ENCODE peak calls at places on chromosomes 4 and X, in five cellular contexts. One of them, this sample, is unnamed. For H3K4me1, the result is how much of the 10 kb centered on the place peaks cover.

GRCh38 chrX:88560673-88561330 is 186.2 kb upstream of the CPXCR1 start:
- DNase-seq in mammary epithelial cell: no peak
- DNase-seq in upper lobe of right lung: no peak
- DNase-seq in upper lobe of left lung: no peak
- DNase-seq in breast epithelium: no peak
- DNase-seq in this sample: no peak

GRCh38 chr4:158581161-158581560 is 59.5 kb downstream of the RXFP1 start:
- DNase-seq in breast epithelium: no peak
- DNase-seq in upper lobe of left lung: no peak
- DNase-seq in upper lobe of right lung: no peak
- DNase-seq in mammary epithelial cell: peak
- DNase-seq in this sample: no peak

GRCh38 chr4:167774646-167775045 is 317.7 kb upstream of the ANXA10 start:
- DNase-seq in upper lobe of right lung: no peak
- DNase-seq in breast epithelium: no peak
- DNase-seq in mammary epithelial cell: no peak
- DNase-seq in upper lobe of left lung: no peak
- DNase-seq in this sample: no peak

GRCh38 chr4:75924309-75924708 is 16.5 kb downstream of the NAAA start:
- DNase-seq in mammary epithelial cell: no peak
- DNase-seq in breast epithelium: no peak
- DNase-seq in upper lobe of left lung: no peak
- DNase-seq in upper lobe of right lung: no peak
- DNase-seq in this sample: no peak

GRCh38 chr4:98055800-98056501 is 87.3 kb downstream of the STPG2 start:
- DNase-seq in mammary epithelial cell: peak
- DNase-seq in upper lobe of right lung: no peak
- DNase-seq in breast epithelium: no peak
- DNase-seq in upper lobe of left lung: peak
- DNase-seq in this sample: no peak

GRCh38 chr4:158793021-158793420 is 24.2 kb downstream of the FNIP2 start:
- DNase-seq in upper lobe of left lung: no peak
- DNase-seq in upper lobe of right lung: no peak
- DNase-seq in mammary epithelial cell: peak
- DNase-seq in breast epithelium: no peak
- DNase-seq in this sample: no peak

GRCh38 chr4:62640296-62640695 is 1440.2 kb downstream of the ADGRL3 start:
- DNase-seq in upper lobe of right lung: no peak
- DNase-seq in mammary epithelial cell: no peak
- DNase-seq in upper lobe of left lung: no peak
- DNase-seq in breast epithelium: no peak
- DNase-seq in this sample: no peak

GRCh38 chr4:39085891-39086290 is 23.9 kb downstream of the KLHL5 start:
- DNase-seq in upper lobe of right lung: no peak
- DNase-seq in breast epithelium: peak
- DNase-seq in mammary epithelial cell: peak
- DNase-seq in upper lobe of left lung: no peak
- DNase-seq in this sample: no peak

GRCh38 chr4:99723555-99724450 is 66.2 kb upstream of the C4orf54 start:
- DNase-seq in upper lobe of right lung: peak
- DNase-seq in mammary epithelial cell: peak
- DNase-seq in breast epithelium: no peak
- DNase-seq in upper lobe of left lung: no peak
- DNase-seq in this sample: no peak

GRCh38 chr4:15651682-15652081 is 3.5 kb downstream of the FBXL5 start:
- DNase-seq in upper lobe of left lung: no peak
- DNase-seq in mammary epithelial cell: no peak
- DNase-seq in breast epithelium: no peak
- DNase-seq in upper lobe of right lung: no peak
- DNase-seq in this sample: no peak

GRCh38 chr4:140152760-140153418 is 1.1 kb downstream of the MAML3 start:
- DNase-seq in mammary epithelial cell: peak
- DNase-seq in breast epithelium: peak
- DNase-seq in upper lobe of left lung: peak
- DNase-seq in upper lobe of right lung: peak
- DNase-seq in this sample: peak

GRCh38 chr4:76061421-76061820 is 13.1 kb upstream of the ART3 start:
- DNase-seq in mammary epithelial cell: no peak
- DNase-seq in upper lobe of right lung: no peak
- DNase-seq in upper lobe of left lung: no peak
- DNase-seq in breast epithelium: no peak
- DNase-seq in this sample: no peak

GRCh38 chrX:72236841-72237240 is 2.0 kb downstream of the ERCC6L start:
- DNase-seq in mammary epithelial cell: no peak
- DNase-seq in upper lobe of right lung: no peak
- DNase-seq in breast epithelium: no peak
- DNase-seq in upper lobe of left lung: no peak
- DNase-seq in this sample: no peak

GRCh38 chr4:77220841-77221613 is 64.0 kb downstream of the CCNG2 start:
- DNase-seq in upper lobe of right lung: no peak
- DNase-seq in breast epithelium: no peak
- DNase-seq in upper lobe of left lung: no peak
- DNase-seq in mammary epithelial cell: no peak
- DNase-seq in this sample: no peak

GRCh38 chrX:42119076-42119475 is 195.7 kb upstream of the CASK start:
- DNase-seq in mammary epithelial cell: peak
- DNase-seq in breast epithelium: peak
- DNase-seq in upper lobe of right lung: no peak
- DNase-seq in upper lobe of left lung: no peak
- DNase-seq in this sample: no peak

GRCh38 chrX:152632445-152633097 is 5.1 kb upstream of the GABRQ start:
- DNase-seq in breast epithelium: peak
- DNase-seq in mammary epithelial cell: peak
- DNase-seq in upper lobe of left lung: no peak
- DNase-seq in upper lobe of right lung: no peak
- DNase-seq in this sample: peak

GRCh38 chrX:1788300-1788911 is 173.5 kb downstream of the ASMT start:
- DNase-seq in upper lobe of right lung: no peak
- DNase-seq in mammary epithelial cell: no peak
- DNase-seq in breast epithelium: no peak
- DNase-seq in upper lobe of left lung: no peak
- DNase-seq in this sample: no peak

GRCh38 chr4:93654276-93654675 is 174.3 kb upstream of the ATOH1 start:
- DNase-seq in breast epithelium: no peak
- DNase-seq in upper lobe of right lung: no peak
- DNase-seq in mammary epithelial cell: no peak
- DNase-seq in upper lobe of left lung: no peak
- DNase-seq in this sample: no peak

GRCh38 chrX:47483310-47484268 is 567 bp upstream of the ZNF41 start:
- DNase-seq in mammary epithelial cell: peak
- DNase-seq in breast epithelium: no peak
- DNase-seq in upper lobe of right lung: peak
- DNase-seq in upper lobe of left lung: no peak
- DNase-seq in this sample: peak

GRCh38 chr4:36771411-36772153 is 473.0 kb upstream of the NWD2 start:
- DNase-seq in upper lobe of left lung: no peak
- DNase-seq in upper lobe of right lung: no peak
- DNase-seq in mammary epithelial cell: no peak
- DNase-seq in breast epithelium: no peak
- DNase-seq in this sample: no peak

GRCh38 chrX:46582964-46583363 is 9.4 kb downstream of the CHST7 start:
- DNase-seq in breast epithelium: peak
- DNase-seq in upper lobe of left lung: no peak
- DNase-seq in upper lobe of right lung: no peak
- DNase-seq in mammary epithelial cell: peak
- DNase-seq in this sample: no peak

GRCh38 chr4:75995727-75996126 is 5.0 kb upstream of the SDAD1 start:
- DNase-seq in upper lobe of left lung: no peak
- DNase-seq in mammary epithelial cell: peak
- DNase-seq in upper lobe of right lung: no peak
- DNase-seq in breast epithelium: no peak
- DNase-seq in this sample: no peak

GRCh38 chr4:183362036-183362435 is 39.8 kb upstream of the CLDN24 start:
- DNase-seq in mammary epithelial cell: no peak
- DNase-seq in breast epithelium: no peak
- DNase-seq in upper lobe of left lung: no peak
- DNase-seq in upper lobe of right lung: no peak
- DNase-seq in this sample: no peak

GRCh38 chrX:119735467-119735866 is 22.9 kb upstream of the SOWAHD start:
- DNase-seq in upper lobe of right lung: no peak
- DNase-seq in breast epithelium: no peak
- DNase-seq in mammary epithelial cell: no peak
- DNase-seq in upper lobe of left lung: no peak
- DNase-seq in this sample: no peak

GRCh38 chrX:111270339-111270738 is at the start of gene CAPN6:
- DNase-seq in upper lobe of right lung: peak
- DNase-seq in upper lobe of left lung: no peak
- DNase-seq in breast epithelium: peak
- DNase-seq in mammary epithelial cell: peak
- DNase-seq in this sample: peak

GRCh38 chr4:102105983-102106382 is 239.3 kb downstream of the SLC39A8 start:
- DNase-seq in mammary epithelial cell: no peak
- DNase-seq in breast epithelium: no peak
- DNase-seq in upper lobe of right lung: no peak
- DNase-seq in upper lobe of left lung: no peak
- DNase-seq in this sample: no peak

GRCh38 chrX:44042731-44043130 is 69.5 kb upstream of the NDP start:
- DNase-seq in upper lobe of left lung: no peak
- DNase-seq in breast epithelium: no peak
- DNase-seq in mammary epithelial cell: no peak
- DNase-seq in upper lobe of right lung: no peak
- DNase-seq in this sample: no peak

GRCh38 chrX:87679849-87680248 is 162.2 kb downstream of the KLHL4 start:
- DNase-seq in mammary epithelial cell: no peak
- DNase-seq in upper lobe of left lung: no peak
- DNase-seq in upper lobe of right lung: no peak
- DNase-seq in breast epithelium: no peak
- DNase-seq in this sample: no peak

GRCh38 chr4:6458528-6458927 is 13.9 kb downstream of the PPP2R2C start:
- DNase-seq in upper lobe of right lung: no peak
- DNase-seq in breast epithelium: no peak
- DNase-seq in upper lobe of left lung: no peak
- DNase-seq in mammary epithelial cell: no peak
- DNase-seq in this sample: no peak

GRCh38 chr4:115418997-115419396 is 305.6 kb upstream of the NDST4 start:
- DNase-seq in upper lobe of left lung: peak
- DNase-seq in breast epithelium: no peak
- DNase-seq in mammary epithelial cell: no peak
- DNase-seq in upper lobe of right lung: no peak
- DNase-seq in this sample: no peak

GRCh38 chr4:140641789-140642439 is 73.2 kb upstream of the UCP1 start:
- DNase-seq in mammary epithelial cell: peak
- DNase-seq in upper lobe of left lung: peak
- DNase-seq in upper lobe of right lung: peak
- DNase-seq in breast epithelium: peak
- DNase-seq in this sample: no peak

GRCh38 chr4:108385076-108385475 is 216.3 kb upstream of the LEF1 start:
- DNase-seq in breast epithelium: no peak
- DNase-seq in upper lobe of right lung: no peak
- DNase-seq in upper lobe of left lung: no peak
- DNase-seq in mammary epithelial cell: no peak
- DNase-seq in this sample: no peak

GRCh38 chrX:137575596-137576255 is 9.8 kb downstream of the ZIC3 start:
- DNase-seq in upper lobe of left lung: no peak
- DNase-seq in upper lobe of right lung: no peak
- DNase-seq in mammary epithelial cell: no peak
- DNase-seq in breast epithelium: no peak
- DNase-seq in this sample: no peak

DNA sequence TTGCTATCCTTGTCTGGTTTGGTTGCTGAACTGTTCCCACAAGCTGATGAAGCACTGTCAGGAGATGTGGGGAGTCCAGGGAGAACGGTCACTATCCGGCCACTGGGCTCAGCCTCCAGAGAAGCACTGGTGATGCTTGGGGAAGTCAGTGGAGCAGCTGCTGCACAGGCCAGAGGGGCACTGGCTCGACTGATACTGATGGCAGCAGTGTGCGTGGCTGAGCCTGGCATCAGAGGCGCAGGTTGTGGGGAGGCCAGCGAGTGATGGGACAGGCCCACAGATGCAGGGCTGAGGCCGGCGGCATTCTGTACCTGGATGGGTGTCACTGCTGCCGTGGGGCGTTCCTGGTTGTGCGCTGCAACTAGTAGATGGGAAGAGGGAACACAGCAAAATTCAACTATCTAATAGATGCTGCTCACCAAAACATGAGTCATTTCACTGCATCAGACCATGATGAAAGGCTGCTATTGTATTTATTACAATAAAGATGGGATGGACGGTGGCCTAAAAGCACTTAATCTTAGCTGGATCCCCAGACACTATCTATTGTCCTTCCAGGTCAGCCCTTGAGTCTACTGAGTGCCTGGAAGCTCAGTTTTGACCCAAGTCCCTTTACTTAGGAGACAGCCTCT is 106.3 kb upstream of the CBR4 start:
- DNase-seq in upper lobe of left lung: peak
- DNase-seq in breast epithelium: no peak
- DNase-seq in upper lobe of right lung: no peak
- DNase-seq in mammary epithelial cell: peak
- DNase-seq in this sample: no peak
- H3K4me3 ChIP-seq in upper lobe of left lung: no peak
- H3K4me3 ChIP-seq in breast epithelium: no peak
- H3K4me3 ChIP-seq in upper lobe of right lung: no peak
- H3K4me3 ChIP-seq in mammary epithelial cell: no peak
- H3K4me3 ChIP-seq in this sample: no peak

DNA sequence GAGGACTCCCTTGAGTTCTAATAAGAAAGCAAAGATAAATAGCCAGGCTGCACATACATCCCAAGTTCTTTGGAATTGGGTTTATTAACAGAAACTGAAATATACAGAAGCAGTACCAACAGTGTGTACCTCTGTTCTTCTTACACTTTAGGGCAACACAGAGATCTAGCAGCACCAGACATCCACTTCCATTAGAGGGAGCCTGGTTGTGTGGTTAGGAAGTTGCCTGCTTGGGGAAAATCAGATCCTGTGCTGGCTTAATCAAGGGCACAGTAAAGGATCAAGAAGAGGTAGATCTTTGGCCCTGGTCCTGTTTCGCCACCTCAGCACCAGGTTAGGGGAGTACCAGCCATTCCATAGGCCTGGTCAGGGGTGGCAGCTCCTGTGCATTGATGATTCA is 231.1 kb upstream of the ARHGAP24 start:
- DNase-seq in mammary epithelial cell: peak
- DNase-seq in upper lobe of left lung: no peak
- DNase-seq in upper lobe of right lung: no peak
- DNase-seq in breast epithelium: no peak
- DNase-seq in this sample: no peak
- TF ChIP-seq CTCF in mammary epithelial cell: peak
- TF ChIP-seq CTCF in upper lobe of left lung: no peak
- TF ChIP-seq CTCF in upper lobe of right lung: no peak
- TF ChIP-seq CTCF in breast epithelium: no peak
- TF ChIP-seq CTCF in this sample: no peak

DNA sequence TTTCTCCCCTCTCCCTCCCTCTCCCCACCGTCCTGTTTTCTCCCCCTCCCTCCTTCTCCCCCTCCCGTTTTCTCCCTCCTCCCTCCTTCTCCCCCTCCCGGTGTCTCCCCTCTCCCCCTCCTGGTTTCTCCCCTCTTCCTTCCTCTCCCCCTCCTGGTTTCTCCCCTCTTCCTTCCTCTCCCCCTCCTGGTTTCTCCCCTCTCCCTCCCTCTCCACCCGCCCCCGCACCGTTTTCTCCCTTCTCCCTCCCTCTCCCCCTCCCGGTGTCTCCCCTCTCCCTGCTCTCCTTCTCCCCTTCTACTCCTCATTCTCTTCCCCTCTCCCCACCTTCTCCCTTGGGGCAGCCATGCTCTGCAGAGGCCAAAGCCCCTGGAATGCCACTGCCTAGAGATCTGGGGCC is 12.1 kb downstream of the SH3TC1 start:
- DNase-seq in upper lobe of right lung: no peak
- DNase-seq in breast epithelium: no peak
- DNase-seq in upper lobe of left lung: no peak
- DNase-seq in mammary epithelial cell: no peak
- DNase-seq in this sample: no peak
- H3K4me1 ChIP-seq in upper lobe of right lung: under half
- H3K4me1 ChIP-seq in breast epithelium: under half
- H3K4me1 ChIP-seq in upper lobe of left lung: under half
- H3K4me1 ChIP-seq in mammary epithelial cell: under half
- H3K4me1 ChIP-seq in this sample: under half

GRCh38 chrX:9604908-9605306 is 140.0 kb downstream of the TBL1X start:
- DNase-seq in upper lobe of left lung: no peak
- DNase-seq in mammary epithelial cell: no peak
- DNase-seq in breast epithelium: no peak
- DNase-seq in upper lobe of right lung: no peak
- DNase-seq in this sample: no peak
- H3K4me3 ChIP-seq in upper lobe of left lung: no peak
- H3K4me3 ChIP-seq in mammary epithelial cell: no peak
- H3K4me3 ChIP-seq in breast epithelium: no peak
- H3K4me3 ChIP-seq in upper lobe of right lung: no peak
- H3K4me3 ChIP-seq in this sample: no peak